ENCODE peak calls at places on chromosomes 2 and 18, in ten cellular contexts. One of them, this sample, is unnamed.

GRCh38 chr2:101111917-101112771 is 39.0 kb downstream of the TBC1D8 start:
- DNase-seq in fibroblast of lung: peak
- DNase-seq in MM.1S: no peak
- DNase-seq in heart right ventricle: no peak
- DNase-seq in heart left ventricle: peak
- DNase-seq in kidney: no peak
- DNase-seq in CD8-positive, alpha-beta memory T cell: no peak
- DNase-seq in RWPE1: no peak
- DNase-seq in lung: no peak
- DNase-seq in substantia nigra: no peak
- DNase-seq in this sample: no peak

GRCh38 chr18:421236-422155 is 79.0 kb downstream of the COLEC12 start:
- DNase-seq in kidney: no peak
- DNase-seq in lung: no peak
- DNase-seq in heart right ventricle: no peak
- DNase-seq in MM.1S: no peak
- DNase-seq in heart left ventricle: no peak
- DNase-seq in RWPE1: no peak
- DNase-seq in fibroblast of lung: peak
- DNase-seq in substantia nigra: no peak
- DNase-seq in CD8-positive, alpha-beta memory T cell: no peak
- DNase-seq in this sample: no peak

GRCh38 chr2:204575463-204575862 is 30.2 kb downstream of the PARD3B start:
- DNase-seq in CD8-positive, alpha-beta memory T cell: no peak
- DNase-seq in lung: no peak
- DNase-seq in heart left ventricle: no peak
- DNase-seq in heart right ventricle: no peak
- DNase-seq in fibroblast of lung: no peak
- DNase-seq in substantia nigra: no peak
- DNase-seq in MM.1S: peak
- DNase-seq in RWPE1: no peak
- DNase-seq in kidney: no peak
- DNase-seq in this sample: no peak

GRCh38 chr2:120990451-120990871 is 254.8 kb downstream of the GLI2 start:
- DNase-seq in lung: no peak
- DNase-seq in substantia nigra: no peak
- DNase-seq in heart right ventricle: no peak
- DNase-seq in CD8-positive, alpha-beta memory T cell: no peak
- DNase-seq in fibroblast of lung: peak
- DNase-seq in MM.1S: no peak
- DNase-seq in RWPE1: no peak
- DNase-seq in kidney: no peak
- DNase-seq in heart left ventricle: no peak
- DNase-seq in this sample: no peak

GRCh38 chr2:42300527-42300926 is 60.5 kb downstream of the COX7A2L start:
- DNase-seq in MM.1S: no peak
- DNase-seq in CD8-positive, alpha-beta memory T cell: no peak
- DNase-seq in lung: no peak
- DNase-seq in substantia nigra: no peak
- DNase-seq in RWPE1: no peak
- DNase-seq in heart right ventricle: no peak
- DNase-seq in heart left ventricle: no peak
- DNase-seq in kidney: no peak
- DNase-seq in fibroblast of lung: no peak
- DNase-seq in this sample: no peak

GRCh38 chr18:26468931-26469340 is 79.4 kb downstream of the KCTD1 start:
- DNase-seq in CD8-positive, alpha-beta memory T cell: no peak
- DNase-seq in fibroblast of lung: no peak
- DNase-seq in MM.1S: no peak
- DNase-seq in heart right ventricle: no peak
- DNase-seq in heart left ventricle: no peak
- DNase-seq in RWPE1: no peak
- DNase-seq in substantia nigra: no peak
- DNase-seq in kidney: no peak
- DNase-seq in lung: no peak
- DNase-seq in this sample: no peak

GRCh38 chr18:22348521-22349316 is 69.0 kb downstream of the CTAGE1 start:
- DNase-seq in substantia nigra: no peak
- DNase-seq in kidney: peak
- DNase-seq in fibroblast of lung: peak
- DNase-seq in MM.1S: no peak
- DNase-seq in lung: peak
- DNase-seq in CD8-positive, alpha-beta memory T cell: peak
- DNase-seq in heart left ventricle: peak
- DNase-seq in heart right ventricle: peak
- DNase-seq in RWPE1: peak
- DNase-seq in this sample: peak

GRCh38 chr2:98278074-98278473 is 68.2 kb upstream of the CNGA3 start:
- DNase-seq in heart right ventricle: no peak
- DNase-seq in kidney: peak
- DNase-seq in lung: peak
- DNase-seq in heart left ventricle: no peak
- DNase-seq in CD8-positive, alpha-beta memory T cell: no peak
- DNase-seq in RWPE1: no peak
- DNase-seq in fibroblast of lung: no peak
- DNase-seq in MM.1S: no peak
- DNase-seq in substantia nigra: no peak
- DNase-seq in this sample: no peak

GRCh38 chr2:196336715-196337617 is 165.6 kb upstream of the STK17B start:
- DNase-seq in kidney: no peak
- DNase-seq in RWPE1: peak
- DNase-seq in substantia nigra: no peak
- DNase-seq in CD8-positive, alpha-beta memory T cell: peak
- DNase-seq in heart right ventricle: no peak
- DNase-seq in fibroblast of lung: peak
- DNase-seq in heart left ventricle: no peak
- DNase-seq in lung: no peak
- DNase-seq in MM.1S: peak
- DNase-seq in this sample: no peak

GRCh38 chr2:10369269-10370255 is 66.9 kb downstream of the HPCAL1 start:
- DNase-seq in fibroblast of lung: no peak
- DNase-seq in heart right ventricle: no peak
- DNase-seq in MM.1S: no peak
- DNase-seq in CD8-positive, alpha-beta memory T cell: no peak
- DNase-seq in RWPE1: no peak
- DNase-seq in substantia nigra: no peak
- DNase-seq in kidney: no peak
- DNase-seq in lung: peak
- DNase-seq in heart left ventricle: no peak
- DNase-seq in this sample: no peak

GRCh38 chr18:23134780-23135678 is at the start of gene CABLES1:
- DNase-seq in MM.1S: peak
- DNase-seq in CD8-positive, alpha-beta memory T cell: peak
- DNase-seq in RWPE1: peak
- DNase-seq in heart right ventricle: peak
- DNase-seq in kidney: peak
- DNase-seq in lung: peak
- DNase-seq in fibroblast of lung: peak
- DNase-seq in heart left ventricle: peak
- DNase-seq in substantia nigra: no peak
- DNase-seq in this sample: peak

GRCh38 chr18:25231327-25231691 is 120.7 kb downstream of the ZNF521 start:
- DNase-seq in kidney: no peak
- DNase-seq in heart right ventricle: no peak
- DNase-seq in heart left ventricle: peak
- DNase-seq in MM.1S: peak
- DNase-seq in RWPE1: no peak
- DNase-seq in substantia nigra: no peak
- DNase-seq in lung: no peak
- DNase-seq in fibroblast of lung: no peak
- DNase-seq in CD8-positive, alpha-beta memory T cell: no peak
- DNase-seq in this sample: peak

GRCh38 chr2:233448220-233448559 is 93.9 kb downstream of the DGKD start:
- DNase-seq in substantia nigra: no peak
- DNase-seq in RWPE1: no peak
- DNase-seq in MM.1S: no peak
- DNase-seq in lung: no peak
- DNase-seq in kidney: peak
- DNase-seq in CD8-positive, alpha-beta memory T cell: no peak
- DNase-seq in heart right ventricle: no peak
- DNase-seq in heart left ventricle: no peak
- DNase-seq in fibroblast of lung: no peak
- DNase-seq in this sample: no peak

GRCh38 chr2:195837987-195838386 is 181.0 kb downstream of the SLC39A10 start:
- DNase-seq in fibroblast of lung: peak
- DNase-seq in MM.1S: no peak
- DNase-seq in kidney: no peak
- DNase-seq in heart left ventricle: no peak
- DNase-seq in heart right ventricle: no peak
- DNase-seq in RWPE1: no peak
- DNase-seq in substantia nigra: no peak
- DNase-seq in lung: no peak
- DNase-seq in CD8-positive, alpha-beta memory T cell: no peak
- DNase-seq in this sample: no peak

GRCh38 chr2:67012165-67012564 is 385.0 kb upstream of the ETAA1 start:
- DNase-seq in heart right ventricle: no peak
- DNase-seq in RWPE1: no peak
- DNase-seq in heart left ventricle: no peak
- DNase-seq in MM.1S: no peak
- DNase-seq in CD8-positive, alpha-beta memory T cell: no peak
- DNase-seq in lung: no peak
- DNase-seq in fibroblast of lung: no peak
- DNase-seq in kidney: no peak
- DNase-seq in substantia nigra: no peak
- DNase-seq in this sample: no peak

GRCh38 chr18:46167971-46168370 is 63.8 kb downstream of the HAUS1 start:
- DNase-seq in heart left ventricle: no peak
- DNase-seq in kidney: no peak
- DNase-seq in RWPE1: no peak
- DNase-seq in fibroblast of lung: no peak
- DNase-seq in heart right ventricle: no peak
- DNase-seq in lung: peak
- DNase-seq in MM.1S: peak
- DNase-seq in CD8-positive, alpha-beta memory T cell: peak
- DNase-seq in substantia nigra: no peak
- DNase-seq in this sample: no peak

GRCh38 chr18:71027531-71027930 is 738.7 kb downstream of the SOCS6 start:
- DNase-seq in substantia nigra: no peak
- DNase-seq in RWPE1: no peak
- DNase-seq in MM.1S: no peak
- DNase-seq in kidney: no peak
- DNase-seq in heart right ventricle: no peak
- DNase-seq in lung: no peak
- DNase-seq in fibroblast of lung: no peak
- DNase-seq in CD8-positive, alpha-beta memory T cell: no peak
- DNase-seq in heart left ventricle: no peak
- DNase-seq in this sample: no peak

GRCh38 chr2:36438454-36438977 is 82.9 kb downstream of the CRIM1 start:
- DNase-seq in CD8-positive, alpha-beta memory T cell: no peak
- DNase-seq in heart right ventricle: no peak
- DNase-seq in lung: no peak
- DNase-seq in MM.1S: no peak
- DNase-seq in RWPE1: peak
- DNase-seq in heart left ventricle: no peak
- DNase-seq in substantia nigra: no peak
- DNase-seq in fibroblast of lung: peak
- DNase-seq in kidney: no peak
- DNase-seq in this sample: no peak

GRCh38 chr2:227406177-227407031 is 18.7 kb upstream of the SCYGR1 start:
- DNase-seq in heart left ventricle: peak
- DNase-seq in lung: peak
- DNase-seq in kidney: no peak
- DNase-seq in MM.1S: peak
- DNase-seq in substantia nigra: no peak
- DNase-seq in CD8-positive, alpha-beta memory T cell: no peak
- DNase-seq in heart right ventricle: peak
- DNase-seq in RWPE1: peak
- DNase-seq in fibroblast of lung: peak
- DNase-seq in this sample: peak

GRCh38 chr2:201795608-201796477 is 10.5 kb upstream of the CDK15 start:
- DNase-seq in heart left ventricle: no peak
- DNase-seq in substantia nigra: no peak
- DNase-seq in kidney: no peak
- DNase-seq in fibroblast of lung: peak
- DNase-seq in RWPE1: peak
- DNase-seq in lung: no peak
- DNase-seq in CD8-positive, alpha-beta memory T cell: no peak
- DNase-seq in heart right ventricle: no peak
- DNase-seq in MM.1S: peak
- DNase-seq in this sample: no peak

GRCh38 chr2:168567840-168568239 is 111.8 kb downstream of the CERS6 start:
- DNase-seq in heart left ventricle: no peak
- DNase-seq in MM.1S: no peak
- DNase-seq in RWPE1: no peak
- DNase-seq in lung: no peak
- DNase-seq in heart right ventricle: no peak
- DNase-seq in CD8-positive, alpha-beta memory T cell: no peak
- DNase-seq in kidney: no peak
- DNase-seq in substantia nigra: no peak
- DNase-seq in fibroblast of lung: no peak
- DNase-seq in this sample: no peak

GRCh38 chr2:112794131-112794733 is 9.9 kb upstream of the IL1A start:
- DNase-seq in RWPE1: peak
- DNase-seq in heart left ventricle: peak
- DNase-seq in substantia nigra: no peak
- DNase-seq in MM.1S: no peak
- DNase-seq in CD8-positive, alpha-beta memory T cell: no peak
- DNase-seq in heart right ventricle: no peak
- DNase-seq in kidney: no peak
- DNase-seq in fibroblast of lung: peak
- DNase-seq in lung: peak
- DNase-seq in this sample: peak
- H3K27ac ChIP-seq in RWPE1: peak
- H3K27ac ChIP-seq in heart left ventricle: no peak
- H3K27ac ChIP-seq in substantia nigra: no peak
- H3K27ac ChIP-seq in MM.1S: no peak
- H3K27ac ChIP-seq in CD8-positive, alpha-beta memory T cell: peak
- H3K27ac ChIP-seq in heart right ventricle: peak
- H3K27ac ChIP-seq in kidney: no peak
- H3K27ac ChIP-seq in fibroblast of lung: peak
- H3K27ac ChIP-seq in lung: no peak
- H3K27ac ChIP-seq in this sample: no peak

GRCh38 chr2:219403861-219404260 is 14.3 kb upstream of the DES start:
- DNase-seq in heart left ventricle: no peak
- DNase-seq in fibroblast of lung: no peak
- DNase-seq in kidney: no peak
- DNase-seq in RWPE1: no peak
- DNase-seq in MM.1S: no peak
- DNase-seq in lung: no peak
- DNase-seq in substantia nigra: no peak
- DNase-seq in heart right ventricle: no peak
- DNase-seq in CD8-positive, alpha-beta memory T cell: no peak
- DNase-seq in this sample: no peak
- H3K27ac ChIP-seq in heart left ventricle: peak
- H3K27ac ChIP-seq in fibroblast of lung: no peak
- H3K27ac ChIP-seq in kidney: no peak
- H3K27ac ChIP-seq in RWPE1: no peak
- H3K27ac ChIP-seq in MM.1S: no peak
- H3K27ac ChIP-seq in lung: no peak
- H3K27ac ChIP-seq in substantia nigra: no peak
- H3K27ac ChIP-seq in heart right ventricle: peak
- H3K27ac ChIP-seq in CD8-positive, alpha-beta memory T cell: no peak
- H3K27ac ChIP-seq in this sample: peak

GRCh38 chr2:45836316-45836715 is 184.8 kb downstream of the PRKCE start:
- DNase-seq in MM.1S: peak
- DNase-seq in kidney: no peak
- DNase-seq in lung: no peak
- DNase-seq in fibroblast of lung: no peak
- DNase-seq in substantia nigra: no peak
- DNase-seq in heart right ventricle: no peak
- DNase-seq in RWPE1: no peak
- DNase-seq in CD8-positive, alpha-beta memory T cell: no peak
- DNase-seq in heart left ventricle: no peak
- DNase-seq in this sample: no peak
- H3K27ac ChIP-seq in MM.1S: peak
- H3K27ac ChIP-seq in kidney: no peak
- H3K27ac ChIP-seq in lung: no peak
- H3K27ac ChIP-seq in fibroblast of lung: no peak
- H3K27ac ChIP-seq in substantia nigra: no peak
- H3K27ac ChIP-seq in heart right ventricle: no peak
- H3K27ac ChIP-seq in RWPE1: no peak
- H3K27ac ChIP-seq in CD8-positive, alpha-beta memory T cell: no peak
- H3K27ac ChIP-seq in heart left ventricle: no peak
- H3K27ac ChIP-seq in this sample: no peak

GRCh38 chr2:231716641-231717280 is 8.4 kb downstream of the PTMA start:
- DNase-seq in substantia nigra: no peak
- DNase-seq in heart left ventricle: no peak
- DNase-seq in CD8-positive, alpha-beta memory T cell: no peak
- DNase-seq in heart right ventricle: no peak
- DNase-seq in MM.1S: no peak
- DNase-seq in lung: no peak
- DNase-seq in kidney: no peak
- DNase-seq in RWPE1: no peak
- DNase-seq in fibroblast of lung: no peak
- DNase-seq in this sample: no peak
- H3K27ac ChIP-seq in substantia nigra: no peak
- H3K27ac ChIP-seq in heart left ventricle: peak
- H3K27ac ChIP-seq in CD8-positive, alpha-beta memory T cell: no peak
- H3K27ac ChIP-seq in heart right ventricle: peak
- H3K27ac ChIP-seq in MM.1S: no peak
- H3K27ac ChIP-seq in lung: no peak
- H3K27ac ChIP-seq in kidney: no peak
- H3K27ac ChIP-seq in RWPE1: peak
- H3K27ac ChIP-seq in fibroblast of lung: peak
- H3K27ac ChIP-seq in this sample: peak